ENCODE peak calls at places on chromosome 1, in eight cellular contexts. J is cardiac muscle cell, Q is HFF-Myc, U is A549, K is fibroblast of mammary gland, Y is heart right ventricle, X is choroid plexus epithelial cell, S is osteocyte. I is an unnamed sample.

GRCh38 chr1:4585705-4586104 is 68.7 kb upstream of the AJAP1 start:
- DNase-seq in J (no peak), Q (no peak), U (no peak), K (no peak), Y (no peak), X (no peak), S (no peak), I (no peak)

GRCh38 chr1:232316864-232317263 is 313.1 kb downstream of the SIPA1L2 start:
- DNase-seq in J (no peak), Q (no peak), U (no peak), K (peak; percentile 6), Y (no peak), X (peak; percentile 15), S (no peak), I (peak; percentile 45)

GRCh38 chr1:163093169-163093568 is 24.0 kb downstream of the RGS4 start:
- DNase-seq in J (no peak), Q (no peak), U (no peak), K (no peak), Y (no peak), X (no peak), S (no peak), I (no peak)

GRCh38 chr1:68916227-68916853 is 419.5 kb upstream of the DEPDC1 start:
- DNase-seq in J (no peak), Q (no peak), U (no peak), K (peak; percentile 73), Y (no peak), X (peak; percentile 40), S (no peak), I (peak; percentile 54)

GRCh38 chr1:180927348-180927747 is 14.7 kb downstream of the KIAA1614 start:
- DNase-seq in J (peak; percentile 68), Q (no peak), U (no peak), K (no peak), Y (peak; percentile 57), X (no peak), S (no peak), I (no peak)

GRCh38 chr1:100879422-100879821 is 15.2 kb downstream of the EXTL2 start:
- DNase-seq in J (no peak), Q (no peak), U (no peak), K (no peak), Y (no peak), X (no peak), S (no peak), I (no peak)

GRCh38 chr1:183911285-183911684 is 106.4 kb downstream of the RGL1 start:
- DNase-seq in J (no peak), Q (no peak), U (no peak), K (no peak), Y (no peak), X (no peak), S (no peak), I (no peak)

GRCh38 chr1:3899776-3900149 is 309 bp downstream of the C1orf174 start:
- DNase-seq in J (no peak), Q (no peak), U (no peak), K (no peak), Y (no peak), X (no peak), S (no peak), I (peak; percentile 20)

GRCh38 chr1:44154049-44154448 is 12.6 kb upstream of the KLF18 start:
- DNase-seq in J (no peak), Q (no peak), U (peak; percentile 7), K (no peak), Y (no peak), X (peak; percentile 18), S (peak; percentile 53), I (peak; percentile 6)

GRCh38 chr1:88503656-88504055 is 180.4 kb upstream of the PKN2 start:
- DNase-seq in J (no peak), Q (no peak), U (no peak), K (no peak), Y (no peak), X (no peak), S (no peak), I (no peak)

GRCh38 chr1:214957330-214958137 is 125.0 kb upstream of the KCNK2 start:
- DNase-seq in J (no peak), Q (peak; percentile 99), U (peak; percentile 57), K (peak; percentile 100), Y (no peak), X (peak; percentile 99), S (no peak), I (peak; percentile 98)

GRCh38 chr1:109712321-109712864 is 342 bp downstream of the GSTM5 start:
- DNase-seq in J (no peak), Q (no peak), U (no peak), K (no peak), Y (no peak), X (no peak), S (no peak), I (no peak)

GRCh38 chr1:180889325-180889724 is 23.4 kb upstream of the KIAA1614 start:
- DNase-seq in J (no peak), Q (no peak), U (no peak), K (no peak), Y (no peak), X (no peak), S (no peak), I (no peak)

GRCh38 chr1:6448749-6449631 is 17.0 kb downstream of the TNFRSF25 start:
- DNase-seq in J (peak; percentile 71), Q (no peak), U (no peak), K (no peak), Y (no peak), X (no peak), S (no peak), I (peak; percentile 24)

GRCh38 chr1:40450491-40451237 is 388 bp downstream of the ZFP69B start:
- DNase-seq in J (no peak), Q (peak; percentile 52), U (peak; percentile 19), K (peak; percentile 83), Y (no peak), X (peak; percentile 71), S (no peak), I (peak; percentile 52)

GRCh38 chr1:241356519-241357365 is at the start of gene RGS7:
- DNase-seq in J (peak; percentile 81), Q (no peak), U (peak; percentile 19), K (peak; percentile 52), Y (peak; percentile 32), X (peak; percentile 41), S (peak; percentile 94), I (peak; percentile 53)

DNA sequence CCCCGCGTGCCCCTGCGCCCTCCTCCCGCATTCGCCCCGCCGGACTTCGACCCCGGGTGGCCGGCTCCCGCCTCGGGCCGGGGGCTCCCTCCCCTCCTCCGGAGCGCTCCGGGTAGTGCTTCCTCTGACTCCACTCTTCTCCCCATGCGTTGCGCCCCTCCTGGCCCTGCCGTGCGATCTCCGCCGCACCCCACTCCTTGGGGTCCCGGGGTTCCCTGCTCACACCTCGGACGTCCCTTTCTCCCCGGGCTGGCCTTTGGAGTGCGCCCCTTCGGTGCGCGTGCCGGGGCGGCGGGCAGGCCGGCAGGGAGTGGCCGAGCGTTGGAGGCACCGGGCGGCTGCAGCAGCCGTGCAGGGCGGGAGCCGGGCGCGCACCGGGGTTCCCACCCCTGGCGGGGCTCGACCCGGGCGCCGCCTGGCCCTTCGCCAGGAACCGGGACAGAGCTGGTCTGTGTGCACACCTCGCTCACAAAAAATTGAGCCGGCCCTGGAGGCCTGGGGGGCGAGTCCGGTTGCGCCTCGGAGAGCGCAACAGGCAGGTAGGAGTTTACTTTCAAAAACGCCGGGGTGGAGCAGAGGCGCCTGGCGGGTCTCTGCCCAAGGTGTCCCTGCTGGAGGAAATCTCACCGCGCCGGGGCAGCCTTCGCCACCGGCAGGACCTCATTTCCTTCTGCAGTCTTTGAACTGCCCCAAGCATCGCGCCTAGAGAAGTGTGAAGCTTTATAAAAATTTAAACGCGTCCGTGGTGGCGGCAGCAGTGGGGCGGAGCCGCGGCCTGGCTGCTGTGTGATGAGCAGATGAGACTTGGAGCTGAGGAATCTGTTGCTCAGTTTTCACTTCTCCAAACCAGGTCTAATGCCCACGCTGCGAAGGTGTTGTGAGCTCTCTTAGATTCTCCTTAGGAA is 650 bp downstream of the VANGL1 start:
- DNase-seq in J (peak; percentile 75), Q (no peak), U (peak; percentile 48), K (peak; percentile 33), Y (peak; percentile 52), X (peak; percentile 48), S (no peak), I (peak; percentile 52)
- TF ChIP-seq CTCF in J (peak; percentile 6), Q (no peak), U (peak; percentile 11), K (no peak), Y (no peak), X (peak; percentile 25), S (peak; percentile 15), I (no peak)

DNA sequence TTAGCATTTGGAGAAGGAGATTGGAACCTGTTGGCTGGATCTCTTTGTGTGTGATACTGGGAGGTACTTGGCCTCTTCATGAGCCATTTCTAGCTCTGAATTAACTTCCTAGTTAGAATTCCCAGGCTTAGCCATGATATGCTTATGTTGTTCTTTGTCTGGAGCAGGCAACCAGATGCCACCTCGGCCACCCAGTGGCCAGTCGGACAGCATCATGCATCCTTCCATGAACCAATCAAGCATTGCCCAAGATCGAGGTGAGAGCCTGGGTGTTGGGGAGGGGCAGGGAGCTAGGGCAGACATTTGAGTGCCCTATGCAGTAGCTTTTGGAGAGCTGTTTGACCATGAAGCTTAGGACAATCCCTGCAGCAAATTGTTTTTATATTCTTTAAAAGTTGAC is 26.5 kb upstream of the PIGV start:
- DNase-seq in J (no peak), Q (no peak), U (peak; percentile 33), K (no peak), Y (no peak), X (no peak), S (no peak), I (no peak)
- TF ChIP-seq CTCF in J (no peak), Q (peak; percentile 13), U (no peak), K (peak; percentile 5), Y (no peak), X (peak; percentile 28), S (no peak), I (no peak)

GRCh38 chr1:225735252-225736149 is 42.1 kb upstream of the SRP9 start:
- DNase-seq in J (no peak), Q (peak; percentile 43), U (peak; percentile 93), K (peak; percentile 99), Y (peak; percentile 66), X (peak; percentile 95), S (peak; percentile 84), I (peak; percentile 100)
- TF ChIP-seq CTCF in J (no peak), Q (no peak), U (peak; percentile 14), K (peak; percentile 25), Y (no peak), X (peak; percentile 17), S (no peak), I (peak; percentile 9)

GRCh38 chr1:85398391-85399064 is 66.4 kb downstream of the DDAH1 start:
- DNase-seq in J (no peak), Q (no peak), U (peak; percentile 36), K (peak; percentile 82), Y (no peak), X (peak; percentile 83), S (no peak), I (peak; percentile 66)
- TF ChIP-seq CTCF in J (peak; percentile 50), Q (peak; percentile 21), U (peak; percentile 41), K (peak; percentile 63), Y (peak; percentile 19), X (peak; percentile 62), S (peak; percentile 58), I (peak; percentile 44)